ENCODE peak calls at places on chromosomes 1 and 21, in six cellular contexts. T is K562, G is HCT116, F is H1, B is GM12878, S is SK-N-SH. Q is an unnamed sample.

GRCh38 chr1:39406533-39407478 is 84.6 kb upstream of the BMP8A start:
- DNase-seq in G (no peak), B (no peak), F (no peak), S (no peak), T (no peak), Q (peak)

GRCh38 chr1:93827633-93828436 is 51.2 kb downstream of the DNTTIP2 start:
- DNase-seq in B (no peak), F (no peak), T (no peak), S (no peak), G (no peak), Q (peak)

GRCh38 chr1:2236695-2237677 is 8.9 kb downstream of the SKI start:
- DNase-seq in T (no peak), G (no peak), B (no peak), S (no peak), F (no peak), Q (no peak)

GRCh38 chr1:84665703-84666317 is 24.5 kb downstream of the SSX2IP start:
- DNase-seq in G (no peak), T (no peak), F (no peak), B (no peak), S (no peak), Q (no peak)

GRCh38 chr1:96387785-96388184 is 333.8 kb upstream of the PTBP2 start:
- DNase-seq in F (no peak), S (no peak), T (no peak), B (no peak), G (no peak), Q (no peak)

GRCh38 chr1:182752077-182752826 is 37.3 kb upstream of the NPL start:
- DNase-seq in G (no peak), B (no peak), T (no peak), S (no peak), F (no peak), Q (no peak)

GRCh38 chr1:18326171-18326950 is 154.4 kb upstream of the KLHDC7A start:
- DNase-seq in S (no peak), T (no peak), G (no peak), F (no peak), B (no peak), Q (no peak)

GRCh38 chr1:108563808-108564207 is 3.9 kb downstream of the EEIG2 start:
- DNase-seq in G (no peak), F (no peak), S (no peak), B (no peak), T (peak), Q (no peak)

GRCh38 chr1:27864264-27864895 is 8.0 kb upstream of the THEMIS2 start:
- DNase-seq in F (no peak), G (no peak), T (no peak), S (no peak), B (peak), Q (no peak)

GRCh38 chr1:12617511-12617900 is 504 bp downstream of the DHRS3 start:
- DNase-seq in F (no peak), T (no peak), S (no peak), G (no peak), B (no peak), Q (peak)

GRCh38 chr1:53449026-53449425 is 10.2 kb upstream of the DMRTB1 start:
- DNase-seq in G (no peak), S (no peak), T (no peak), F (no peak), B (no peak), Q (no peak)

GRCh38 chr21:26055010-26055409 is 115.6 kb downstream of the APP start:
- DNase-seq in B (no peak), F (no peak), G (no peak), S (no peak), T (no peak), Q (no peak)

GRCh38 chr1:24897263-24898151 is 32.6 kb downstream of the RUNX3 start:
- DNase-seq in B (no peak), S (peak), F (no peak), T (no peak), G (no peak), Q (no peak)

GRCh38 chr1:117527566-117528102 is 78.2 kb upstream of the TENT5C start:
- DNase-seq in S (no peak), B (no peak), G (no peak), T (no peak), F (no peak), Q (no peak)

GRCh38 chr1:30627206-30627605 is 96.2 kb downstream of the MATN1 start:
- DNase-seq in F (no peak), B (no peak), G (no peak), T (no peak), S (no peak), Q (no peak)

GRCh38 chr21:42300956-42301355 is 14.3 kb downstream of the TFF3 start:
- DNase-seq in B (no peak), F (no peak), G (no peak), S (no peak), T (no peak), Q (no peak)

GRCh38 chr1:24254783-24255182 is 64.4 kb upstream of the GRHL3 start:
- DNase-seq in T (peak), S (peak), G (peak), B (no peak), F (no peak), Q (no peak)

GRCh38 chr1:167130782-167131520 is 37.1 kb downstream of the STYXL2 start:
- DNase-seq in B (no peak), S (no peak), G (no peak), F (no peak), T (no peak), Q (no peak)

GRCh38 chr1:108881369-108881768 is 4.6 kb downstream of the GPSM2 start:
- DNase-seq in B (no peak), G (no peak), S (no peak), T (no peak), F (no peak), Q (no peak)

GRCh38 chr1:16155537-16156410 is at the start of gene EPHA2:
- DNase-seq in G (peak), B (no peak), F (peak), S (peak), T (no peak), Q (peak)

GRCh38 chr1:221724931-221725605 is 16.8 kb downstream of the DUSP10 start:
- DNase-seq in G (no peak), T (no peak), S (no peak), F (no peak), B (no peak), Q (no peak)

GRCh38 chr1:25977816-25978215 is 20.0 kb downstream of the PAFAH2 start:
- DNase-seq in G (no peak), S (no peak), F (no peak), B (no peak), T (no peak), Q (no peak)

GRCh38 chr1:93798301-93798700 is 80.7 kb downstream of the DNTTIP2 start:
- DNase-seq in T (no peak), S (no peak), B (no peak), F (no peak), G (no peak), Q (no peak)

GRCh38 chr1:45010855-45011811 is at the start of gene HECTD3:
- DNase-seq in T (peak), S (peak), F (peak), G (peak), B (peak), Q (peak)

GRCh38 chr1:80375662-80376061 is 1369.1 kb upstream of the ADGRL4 start:
- DNase-seq in F (no peak), B (no peak), S (no peak), T (no peak), G (no peak), Q (no peak)

GRCh38 chr1:10943991-10944730 is 68.3 kb upstream of the TARDBP start:
- DNase-seq in T (peak), B (no peak), F (no peak), S (peak), G (no peak), Q (peak)

GRCh38 chr1:245541389-245541788 is 386.6 kb downstream of the KIF26B start:
- DNase-seq in S (no peak), B (no peak), G (no peak), F (no peak), T (no peak), Q (no peak)

GRCh38 chr1:153588482-153588881 is 22.8 kb upstream of the S100A2 start:
- DNase-seq in F (no peak), G (no peak), S (no peak), B (no peak), T (no peak), Q (no peak)

GRCh38 chr1:20059847-20060246 is 10.1 kb upstream of the PLA2G5 start:
- DNase-seq in S (no peak), G (no peak), F (peak), B (no peak), T (no peak), Q (no peak)

GRCh38 chr1:225670356-225670755 is 17.4 kb upstream of the ENAH start:
- DNase-seq in T (no peak), B (no peak), G (no peak), S (no peak), F (no peak), Q (no peak)

GRCh38 chr1:24704411-24705259 is 40.6 kb upstream of the CLIC4 start:
- DNase-seq in F (no peak), T (peak), B (no peak), S (peak), G (no peak), Q (no peak)

GRCh38 chr1:185824106-185824505 is 89.9 kb downstream of the HMCN1 start:
- DNase-seq in G (no peak), F (no peak), B (no peak), T (no peak), S (no peak), Q (no peak)

GRCh38 chr1:2969870-2970291 is 51.4 kb upstream of the ACTRT2 start:
- DNase-seq in F (no peak), S (no peak), T (no peak), B (no peak), G (no peak), Q (no peak)

GRCh38 chr1:219159946-219160645 is 13.6 kb upstream of the LYPLAL1 start:
- DNase-seq in F (no peak), T (no peak), S (no peak), B (no peak), G (no peak), Q (no peak)

GRCh38 chr1:160768295-160768657 is 27.7 kb upstream of the LY9 start:
- DNase-seq in G (no peak), T (peak), S (no peak), F (peak), B (peak), Q (peak)

GRCh38 chr21:46294647-46295176 is 8.6 kb downstream of the YBEY start:
- DNase-seq in B (no peak), T (peak), F (no peak), G (no peak), S (peak), Q (no peak)

GRCh38 chr1:84377480-84378095 is 20.7 kb upstream of the DNASE2B start:
- DNase-seq in S (no peak), T (no peak), B (no peak), F (no peak), G (no peak), Q (no peak)

GRCh38 chr1:165680303-165680702 is 18.1 kb downstream of the ALDH9A1 start:
- DNase-seq in B (no peak), T (no peak), F (no peak), S (no peak), G (no peak), Q (no peak)

GRCh38 chr1:103917771-103918170 is 168.1 kb downstream of the AMY1C start:
- DNase-seq in G (no peak), S (no peak), B (no peak), F (no peak), T (no peak), Q (no peak)

GRCh38 chr1:77888071-77888428 is 374 bp upstream of the NEXN start:
- DNase-seq in T (no peak), G (no peak), B (no peak), S (no peak), F (no peak), Q (peak)

GRCh38 chr1:77889240-77889637 is 815 bp downstream of the NEXN start:
- DNase-seq in B (no peak), G (no peak), S (no peak), F (no peak), T (no peak), Q (peak)

GRCh38 chr1:77891200-77891599 is 2.8 kb downstream of the NEXN start:
- DNase-seq in F (no peak), G (no peak), B (no peak), S (no peak), T (no peak), Q (no peak)

GRCh38 chr1:77889671-77890070 is 1.2 kb downstream of the NEXN start:
- DNase-seq in B (no peak), T (no peak), G (no peak), S (no peak), F (no peak), Q (no peak)

GRCh38 chr1:77888429-77889239 is at the start of gene NEXN:
- DNase-seq in G (no peak), S (peak), B (no peak), T (peak), F (peak), Q (peak)
- TF ChIP-seq SIN3A in G (no peak), S (no peak), B (no peak), T (no peak), F (peak), Q (peak)

GRCh38 chr21:38327984-38328383 is 71.2 kb downstream of the KCNJ15 start:
- DNase-seq in T (no peak), F (no peak), S (no peak), B (peak), G (no peak), Q (no peak)

GRCh38 chr21:38325216-38325615 is 68.4 kb downstream of the KCNJ15 start:
- DNase-seq in S (no peak), T (no peak), F (no peak), G (no peak), B (no peak), Q (no peak)

GRCh38 chr21:38325761-38326420 is 69.1 kb downstream of the KCNJ15 start:
- DNase-seq in G (no peak), F (no peak), S (no peak), T (no peak), B (no peak), Q (no peak)

GRCh38 chr21:38326429-38326828 is 69.6 kb downstream of the KCNJ15 start:
- DNase-seq in S (no peak), G (no peak), B (no peak), T (no peak), F (no peak), Q (no peak)

GRCh38 chr21:38326899-38327298 is 70.1 kb downstream of the KCNJ15 start:
- DNase-seq in B (no peak), S (no peak), F (no peak), T (no peak), G (no peak), Q (no peak)
- TF ChIP-seq SIN3A in B (no peak), S (no peak), F (no peak), T (no peak), G (no peak), Q (no peak)

GRCh38 chr1:236808564-236809130 is 13.6 kb downstream of the MTR start:
- DNase-seq in G (no peak), S (no peak), T (no peak), B (no peak), F (no peak), Q (peak)
- TF ChIP-seq SIN3A in G (no peak), S (no peak), T (no peak), B (no peak), F (no peak), Q (no peak)

DNA sequence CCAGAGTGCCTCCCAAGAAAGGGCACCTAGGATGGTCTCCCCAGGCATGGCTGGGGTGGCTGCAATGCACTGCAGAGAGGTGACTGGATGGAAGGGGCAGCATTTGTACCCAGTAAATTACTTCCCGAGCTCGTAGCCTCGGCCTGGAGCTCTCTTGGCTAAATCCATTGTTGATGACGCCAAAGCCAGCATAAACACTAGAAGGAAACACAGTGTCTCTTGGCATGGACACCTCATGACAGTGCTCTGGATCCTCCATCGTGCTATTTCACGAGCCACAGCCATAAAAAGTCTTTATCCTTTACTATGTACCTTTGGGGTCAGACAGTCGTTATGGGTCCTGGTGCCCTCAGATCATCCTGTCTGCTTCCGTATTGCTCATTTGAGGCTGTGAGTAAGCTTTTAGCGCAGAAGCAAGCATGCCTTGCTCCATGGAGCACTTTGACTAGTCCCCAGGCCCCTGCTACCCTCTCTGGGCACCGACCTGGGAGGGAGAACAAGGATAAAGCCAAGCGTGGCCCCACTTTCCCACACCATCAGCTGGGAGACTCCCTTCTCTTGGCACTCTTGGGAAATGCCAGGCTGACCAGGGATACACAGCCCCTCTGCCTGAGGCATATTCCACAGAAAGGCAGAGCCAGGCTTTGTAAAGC is 10.3 kb upstream of the PRELP start:
- DNase-seq in S (no peak), G (no peak), B (no peak), T (no peak), F (no peak), Q (no peak)
- TF ChIP-seq SIN3A in S (no peak), G (no peak), B (no peak), T (no peak), F (no peak), Q (no peak)

GRCh38 chr1:204493145-204493881 is 1.3 kb downstream of the PIK3C2B start:
- DNase-seq in S (peak), T (no peak), F (peak), G (no peak), B (no peak), Q (peak)
- TF ChIP-seq SIN3A in S (no peak), T (no peak), F (no peak), G (peak), B (no peak), Q (no peak)

DNA sequence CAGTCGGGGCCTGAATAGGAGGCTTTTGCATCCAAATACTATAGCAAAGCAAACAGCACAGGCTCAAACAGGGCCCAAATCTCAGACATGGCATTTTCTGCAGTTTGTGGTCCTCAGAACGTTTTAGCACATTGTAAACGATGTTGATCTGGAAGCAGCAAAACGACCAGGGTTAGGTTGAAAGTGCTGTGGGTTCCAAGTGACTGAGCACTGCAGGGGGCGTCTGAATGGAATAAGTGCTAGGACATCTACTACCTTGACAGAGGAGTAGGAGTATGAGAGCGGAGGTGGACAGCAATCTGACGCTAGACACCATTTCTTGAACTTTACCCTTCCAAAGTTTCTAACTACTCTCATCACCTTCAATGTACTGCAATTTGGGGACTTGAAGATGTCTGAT is 214.9 kb downstream of the BARHL2 start:
- DNase-seq in G (no peak), B (no peak), T (no peak), F (no peak), S (no peak), Q (no peak)
- TF ChIP-seq SIN3A in G (no peak), B (no peak), T (no peak), F (no peak), S (no peak), Q (no peak)

GRCh38 chr21:33403786-33404571 is 766 bp downstream of the IFNGR2 start:
- DNase-seq in G (no peak), T (peak), S (peak), F (peak), B (no peak), Q (peak)

GRCh38 chr21:33402011-33402979 is 918 bp upstream of the IFNGR2 start:
- DNase-seq in G (no peak), F (peak), B (no peak), S (peak), T (no peak), Q (no peak)

GRCh38 chr21:33403128-33403785 is at the start of gene IFNGR2:
- DNase-seq in S (peak), B (no peak), F (peak), T (peak), G (no peak), Q (no peak)

GRCh38 chr21:33399821-33400220 is 3.4 kb upstream of the IFNGR2 start:
- DNase-seq in B (no peak), F (no peak), S (no peak), T (no peak), G (no peak), Q (no peak)

DNA sequence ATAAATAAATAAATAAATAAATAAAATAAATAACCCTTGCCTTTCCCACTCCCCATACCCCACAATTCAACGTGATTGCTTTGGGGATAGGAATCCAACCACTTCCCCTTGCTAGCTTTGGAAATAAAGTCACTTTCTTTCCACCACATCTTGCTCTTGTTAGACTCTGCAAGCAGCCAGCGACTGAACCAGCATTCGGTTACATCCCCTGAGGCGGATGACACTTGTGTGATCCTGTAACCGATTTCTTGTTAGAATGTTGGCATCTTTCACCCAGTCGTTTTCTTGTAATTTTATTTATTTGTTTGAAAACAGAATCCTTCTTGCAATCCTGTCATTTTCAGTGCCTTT is 1.6 kb upstream of the IFNGR2 start:
- DNase-seq in S (no peak), F (no peak), T (no peak), B (no peak), G (no peak), Q (no peak)
- TF ChIP-seq SIN3A in S (no peak), F (no peak), T (no peak), B (no peak), G (no peak), Q (no peak)

GRCh38 chr1:114026797-114027196 is 47.5 kb downstream of the OLFML3 start:
- DNase-seq in S (no peak), T (no peak), F (no peak), G (no peak), B (no peak), Q (no peak)

GRCh38 chr1:114021665-114022099 is 42.4 kb downstream of the OLFML3 start:
- DNase-seq in T (no peak), G (no peak), B (no peak), F (no peak), S (no peak), Q (peak)

GRCh38 chr1:114025609-114026401 is 46.5 kb downstream of the OLFML3 start:
- DNase-seq in B (no peak), G (no peak), S (no peak), T (no peak), F (no peak), Q (no peak)

GRCh38 chr1:114024049-114024448 is 44.8 kb downstream of the OLFML3 start:
- DNase-seq in T (no peak), F (no peak), S (no peak), G (no peak), B (no peak), Q (no peak)

DNA sequence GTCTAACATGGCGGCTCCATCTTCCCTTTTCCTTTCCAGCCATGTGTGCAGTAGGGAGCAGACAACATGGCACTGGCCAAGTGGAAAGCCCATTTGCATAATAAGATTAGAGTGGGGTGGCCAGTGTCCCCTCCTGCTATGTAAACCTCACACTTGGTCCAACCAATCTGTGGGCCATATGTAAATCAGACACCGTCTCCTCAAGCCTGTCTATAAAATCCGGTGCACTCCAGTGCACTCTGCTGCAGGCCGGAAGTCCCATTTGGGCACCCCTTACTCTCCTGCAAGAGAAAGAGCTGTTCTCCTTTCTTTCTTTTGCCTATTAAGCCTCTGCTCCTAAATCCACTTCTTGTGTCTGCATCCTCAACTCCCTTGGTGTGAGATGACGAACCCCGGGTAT is 44.1 kb downstream of the OLFML3 start:
- DNase-seq in T (no peak), S (no peak), F (no peak), G (no peak), B (no peak), Q (no peak)
- TF ChIP-seq SIN3A in T (no peak), S (no peak), F (no peak), G (no peak), B (no peak), Q (no peak)